ENCODE peak calls at places on chromosome 4, in nine cellular contexts. One of them, this sample, is unnamed.

GRCh38 chr4:42761804-42762203 is 104.9 kb upstream of the ATP8A1 start:
- DNase-seq in NCI-H1694: no peak
- DNase-seq in putamen: no peak
- DNase-seq in cardiac fibroblast: no peak
- DNase-seq in SIG-M5: no peak
- DNase-seq in immature natural killer cell: no peak
- DNase-seq in activated naive CD4-positive, alpha-beta T cell treated with anti-CD3 and anti-CD28 coated beads for 36 hours: no peak
- DNase-seq in iPS DF 6.9: no peak
- DNase-seq in kidney tubule cell: no peak
- DNase-seq in this sample: no peak

GRCh38 chr4:7384929-7385890 is 49.5 kb downstream of the PSAPL1 start:
- DNase-seq in NCI-H1694: no peak
- DNase-seq in putamen: no peak
- DNase-seq in cardiac fibroblast: no peak
- DNase-seq in SIG-M5: no peak
- DNase-seq in immature natural killer cell: no peak
- DNase-seq in activated naive CD4-positive, alpha-beta T cell treated with anti-CD3 and anti-CD28 coated beads for 36 hours: no peak
- DNase-seq in iPS DF 6.9: no peak
- DNase-seq in kidney tubule cell: no peak
- DNase-seq in this sample: no peak

GRCh38 chr4:747546-748170 is 42.0 kb downstream of the PCGF3 start:
- DNase-seq in NCI-H1694: no peak
- DNase-seq in putamen: no peak
- DNase-seq in cardiac fibroblast: no peak
- DNase-seq in SIG-M5: no peak
- DNase-seq in immature natural killer cell: no peak
- DNase-seq in activated naive CD4-positive, alpha-beta T cell treated with anti-CD3 and anti-CD28 coated beads for 36 hours: no peak
- DNase-seq in iPS DF 6.9: no peak
- DNase-seq in kidney tubule cell: no peak
- DNase-seq in this sample: no peak

GRCh38 chr4:128277856-128278255 is 9.8 kb downstream of the PGRMC2 start:
- DNase-seq in NCI-H1694: no peak
- DNase-seq in putamen: no peak
- DNase-seq in cardiac fibroblast: no peak
- DNase-seq in SIG-M5: no peak
- DNase-seq in immature natural killer cell: no peak
- DNase-seq in activated naive CD4-positive, alpha-beta T cell treated with anti-CD3 and anti-CD28 coated beads for 36 hours: no peak
- DNase-seq in iPS DF 6.9: no peak
- DNase-seq in kidney tubule cell: no peak
- DNase-seq in this sample: no peak

GRCh38 chr4:108320066-108320465 is 151.3 kb upstream of the LEF1 start:
- DNase-seq in NCI-H1694: no peak
- DNase-seq in putamen: no peak
- DNase-seq in cardiac fibroblast: no peak
- DNase-seq in SIG-M5: no peak
- DNase-seq in immature natural killer cell: no peak
- DNase-seq in activated naive CD4-positive, alpha-beta T cell treated with anti-CD3 and anti-CD28 coated beads for 36 hours: no peak
- DNase-seq in iPS DF 6.9: no peak
- DNase-seq in kidney tubule cell: peak
- DNase-seq in this sample: no peak

GRCh38 chr4:714087-714486 is 8.5 kb downstream of the PCGF3 start:
- DNase-seq in NCI-H1694: no peak
- DNase-seq in putamen: no peak
- DNase-seq in cardiac fibroblast: no peak
- DNase-seq in SIG-M5: no peak
- DNase-seq in immature natural killer cell: no peak
- DNase-seq in activated naive CD4-positive, alpha-beta T cell treated with anti-CD3 and anti-CD28 coated beads for 36 hours: no peak
- DNase-seq in iPS DF 6.9: no peak
- DNase-seq in kidney tubule cell: no peak
- DNase-seq in this sample: no peak

GRCh38 chr4:159016527-159017137 is 86.2 kb upstream of the RAPGEF2 start:
- DNase-seq in NCI-H1694: peak
- DNase-seq in putamen: no peak
- DNase-seq in cardiac fibroblast: peak
- DNase-seq in SIG-M5: no peak
- DNase-seq in immature natural killer cell: no peak
- DNase-seq in activated naive CD4-positive, alpha-beta T cell treated with anti-CD3 and anti-CD28 coated beads for 36 hours: no peak
- DNase-seq in iPS DF 6.9: no peak
- DNase-seq in kidney tubule cell: peak
- DNase-seq in this sample: no peak

GRCh38 chr4:8219236-8219635 is 20.1 kb downstream of the SH3TC1 start:
- DNase-seq in NCI-H1694: no peak
- DNase-seq in putamen: no peak
- DNase-seq in cardiac fibroblast: no peak
- DNase-seq in SIG-M5: no peak
- DNase-seq in immature natural killer cell: no peak
- DNase-seq in activated naive CD4-positive, alpha-beta T cell treated with anti-CD3 and anti-CD28 coated beads for 36 hours: no peak
- DNase-seq in iPS DF 6.9: no peak
- DNase-seq in kidney tubule cell: no peak
- DNase-seq in this sample: no peak

GRCh38 chr4:98838977-98839618 is 89.8 kb downstream of the EIF4E start:
- DNase-seq in NCI-H1694: no peak
- DNase-seq in putamen: no peak
- DNase-seq in cardiac fibroblast: peak
- DNase-seq in SIG-M5: no peak
- DNase-seq in immature natural killer cell: no peak
- DNase-seq in activated naive CD4-positive, alpha-beta T cell treated with anti-CD3 and anti-CD28 coated beads for 36 hours: no peak
- DNase-seq in iPS DF 6.9: no peak
- DNase-seq in kidney tubule cell: peak
- DNase-seq in this sample: no peak

GRCh38 chr4:119939066-119939995 is 127.3 kb downstream of the MAD2L1 start:
- DNase-seq in NCI-H1694: no peak
- DNase-seq in putamen: no peak
- DNase-seq in cardiac fibroblast: no peak
- DNase-seq in SIG-M5: no peak
- DNase-seq in immature natural killer cell: no peak
- DNase-seq in activated naive CD4-positive, alpha-beta T cell treated with anti-CD3 and anti-CD28 coated beads for 36 hours: no peak
- DNase-seq in iPS DF 6.9: no peak
- DNase-seq in kidney tubule cell: no peak
- DNase-seq in this sample: no peak